ENCODE peak calls at places on chromosomes 7 and 10, in six cellular contexts. E is activated CD4-positive, alpha-beta T cell treated with anti-CD3 and anti-CD28 coated beads for 36 hours; N is lower lobe of right lung; Z is NCI-H460; B is T-helper 1 cell; X is Karpas-422. A is an unnamed sample.

GRCh38 chr7:124059375-124059774 is 26.5 kb upstream of the TMEM229A start:
- DNase-seq in E (no peak), N (no peak), X (no peak), B (no peak), Z (no peak), A (no peak)

GRCh38 chr7:157565201-157565626 is 228.4 kb downstream of the DNAJB6 start:
- DNase-seq in B (no peak), X (no peak), E (no peak), N (no peak), Z (no peak), A (no peak)

GRCh38 chr10:110498087-110498981 is 627 bp downstream of the DUSP5 start:
- DNase-seq in Z (no peak), E (peak), N (peak), B (peak), X (peak), A (peak)

GRCh38 chr7:16268821-16269768 is 152.2 kb downstream of the CRPPA start:
- DNase-seq in Z (no peak), N (no peak), E (no peak), X (no peak), B (no peak), A (peak)

GRCh38 chr10:100007239-100008141 is 2.3 kb downstream of the DNMBP start:
- DNase-seq in E (no peak), N (no peak), X (no peak), Z (no peak), B (no peak), A (no peak)

GRCh38 chr7:79506481-79506880 is 53.0 kb upstream of the MAGI2 start:
- DNase-seq in X (no peak), B (no peak), N (no peak), E (no peak), Z (no peak), A (peak)

GRCh38 chr7:4837041-4837813 is 24.6 kb downstream of the PAPOLB start:
- DNase-seq in B (no peak), E (no peak), Z (no peak), N (peak), X (no peak), A (peak)

GRCh38 chr7:106659369-106659962 is 1.5 kb downstream of the CCDC71L start:
- DNase-seq in B (no peak), Z (no peak), X (no peak), N (no peak), E (no peak), A (no peak)

GRCh38 chr7:69334706-69335105 is 263.6 kb upstream of the AUTS2 start:
- DNase-seq in E (no peak), Z (no peak), B (no peak), N (no peak), X (no peak), A (no peak)

GRCh38 chr7:37027557-37028341 is 303.5 kb upstream of the AOAH start:
- DNase-seq in E (no peak), X (no peak), N (no peak), Z (no peak), B (no peak), A (peak)

GRCh38 chr7:116025098-116025809 is 5.3 kb downstream of the TFEC start:
- DNase-seq in B (no peak), X (no peak), N (no peak), Z (no peak), E (no peak), A (no peak)

GRCh38 chr10:22693371-22693784 is 21.0 kb downstream of the PIP4K2A start:
- DNase-seq in B (no peak), X (no peak), Z (no peak), N (no peak), E (peak), A (peak)

GRCh38 chr7:141356096-141356495 is 195.1 kb upstream of the AGK start:
- DNase-seq in N (no peak), E (no peak), Z (no peak), B (no peak), X (no peak), A (peak)

GRCh38 chr10:78602201-78602917 is 466.4 kb upstream of the ZMIZ1 start:
- DNase-seq in B (no peak), E (peak), N (no peak), Z (no peak), X (no peak), A (no peak)

GRCh38 chr7:100847360-100847759 is 5.2 kb upstream of the SLC12A9 start:
- DNase-seq in N (no peak), Z (no peak), E (no peak), X (no peak), B (no peak), A (no peak)

A was measured in myocyte.